ENCODE peak calls at places on chromosome 5, in six cellular contexts. One of them, this sample, is unnamed.

GRCh38 chr5:54195701-54196100 is 114.7 kb downstream of the ARL15 start:
- DNase-seq in activated T-cell treated with anti-CD3 and anti-CD28 coated beads, Interleukin-2, amount 50 U/mL, for 72 hours: no peak
- DNase-seq in occipital lobe: no peak
- DNase-seq in H54: no peak
- DNase-seq in CD8-positive, alpha-beta T cell: no peak
- DNase-seq in H7: no peak
- DNase-seq in this sample: no peak

GRCh38 chr5:18220631-18221030 is 586.4 kb downstream of the TAF11L14 start:
- DNase-seq in occipital lobe: no peak
- DNase-seq in CD8-positive, alpha-beta T cell: no peak
- DNase-seq in activated T-cell treated with anti-CD3 and anti-CD28 coated beads, Interleukin-2, amount 50 U/mL, for 72 hours: no peak
- DNase-seq in H7: no peak
- DNase-seq in H54: no peak
- DNase-seq in this sample: no peak

GRCh38 chr5:29382735-29383280 is 1810.7 kb upstream of the CDH6 start:
- DNase-seq in occipital lobe: no peak
- DNase-seq in H54: peak; percentile 12
- DNase-seq in activated T-cell treated with anti-CD3 and anti-CD28 coated beads, Interleukin-2, amount 50 U/mL, for 72 hours: no peak
- DNase-seq in H7: no peak
- DNase-seq in CD8-positive, alpha-beta T cell: no peak
- DNase-seq in this sample: no peak

GRCh38 chr5:78046006-78046405 is 248.5 kb downstream of the AP3B1 start:
- DNase-seq in activated T-cell treated with anti-CD3 and anti-CD28 coated beads, Interleukin-2, amount 50 U/mL, for 72 hours: no peak
- DNase-seq in CD8-positive, alpha-beta T cell: no peak
- DNase-seq in H54: no peak
- DNase-seq in H7: peak; percentile 32
- DNase-seq in occipital lobe: no peak
- DNase-seq in this sample: no peak

GRCh38 chr5:165858118-165858517 is 2352.7 kb downstream of the MAT2B start:
- DNase-seq in CD8-positive, alpha-beta T cell: no peak
- DNase-seq in H54: no peak
- DNase-seq in H7: no peak
- DNase-seq in occipital lobe: no peak
- DNase-seq in activated T-cell treated with anti-CD3 and anti-CD28 coated beads, Interleukin-2, amount 50 U/mL, for 72 hours: no peak
- DNase-seq in this sample: no peak

GRCh38 chr5:127418378-127418777 is 99.1 kb upstream of the PRRC1 start:
- DNase-seq in CD8-positive, alpha-beta T cell: no peak
- DNase-seq in H54: no peak
- DNase-seq in activated T-cell treated with anti-CD3 and anti-CD28 coated beads, Interleukin-2, amount 50 U/mL, for 72 hours: no peak
- DNase-seq in H7: no peak
- DNase-seq in occipital lobe: no peak
- DNase-seq in this sample: no peak

GRCh38 chr5:132319975-132320374 is 25.8 kb downstream of the SLC22A4 start:
- DNase-seq in H7: no peak
- DNase-seq in activated T-cell treated with anti-CD3 and anti-CD28 coated beads, Interleukin-2, amount 50 U/mL, for 72 hours: no peak
- DNase-seq in occipital lobe: no peak
- DNase-seq in H54: no peak
- DNase-seq in CD8-positive, alpha-beta T cell: no peak
- DNase-seq in this sample: no peak

GRCh38 chr5:175226506-175226905 is 217.5 kb downstream of the DRD1 start:
- DNase-seq in occipital lobe: no peak
- DNase-seq in activated T-cell treated with anti-CD3 and anti-CD28 coated beads, Interleukin-2, amount 50 U/mL, for 72 hours: no peak
- DNase-seq in CD8-positive, alpha-beta T cell: no peak
- DNase-seq in H7: no peak
- DNase-seq in H54: no peak
- DNase-seq in this sample: no peak

GRCh38 chr5:74464512-74465209 is 175.9 kb downstream of the ENC1 start:
- DNase-seq in H54: no peak
- DNase-seq in H7: no peak
- DNase-seq in CD8-positive, alpha-beta T cell: no peak
- DNase-seq in occipital lobe: no peak
- DNase-seq in activated T-cell treated with anti-CD3 and anti-CD28 coated beads, Interleukin-2, amount 50 U/mL, for 72 hours: no peak
- DNase-seq in this sample: peak; percentile 5

GRCh38 chr5:172540099-172540870 is 86.0 kb upstream of the SH3PXD2B start:
- DNase-seq in CD8-positive, alpha-beta T cell: no peak
- DNase-seq in H54: no peak
- DNase-seq in activated T-cell treated with anti-CD3 and anti-CD28 coated beads, Interleukin-2, amount 50 U/mL, for 72 hours: no peak
- DNase-seq in occipital lobe: no peak
- DNase-seq in H7: no peak
- DNase-seq in this sample: no peak